ENCODE peak calls at places on chromosomes 4 and X, in five cellular contexts. I, V, L, X and E are unnamed samples.

GRCh38 chr4:105998210-105998609 is 102.9 kb downstream of the NPNT start:
- DNase-seq in I (no peak), V (no peak), L (no peak), X (peak), E (no peak)

GRCh38 chr4:134328741-134329140 is 127.2 kb upstream of the PABPC4L start:
- DNase-seq in I (no peak), V (no peak), L (no peak), X (peak), E (no peak)

GRCh38 chr4:140047017-140047640 is 106.9 kb downstream of the MAML3 start:
- DNase-seq in I (no peak), V (no peak), L (no peak), X (no peak), E (no peak)

GRCh38 chrX:128518508-128518907 is 466.3 kb upstream of the ACTRT1 start:
- DNase-seq in I (no peak), V (no peak), L (no peak), X (no peak), E (no peak)

GRCh38 chr4:54077812-54078211 is 13.4 kb upstream of the CHIC2 start:
- DNase-seq in I (no peak), V (no peak), L (no peak), X (no peak), E (no peak)

GRCh38 chrX:147537172-147537571 is 374.5 kb upstream of the FMR1 start:
- DNase-seq in I (no peak), V (no peak), L (no peak), X (no peak), E (no peak)

GRCh38 chr4:173346074-173346473 is 11.9 kb upstream of the HMGB2 start:
- DNase-seq in I (no peak), V (no peak), L (no peak), X (no peak), E (no peak)

GRCh38 chrX:1451676-1452496 is 823 bp downstream of the ASMTL start:
- DNase-seq in I (peak), V (peak), L (peak), X (no peak), E (peak)

GRCh38 chr4:84648185-84648584 is 65.3 kb downstream of the CDS1 start:
- DNase-seq in I (no peak), V (no peak), L (no peak), X (no peak), E (no peak)

GRCh38 chrX:8237718-8238117 is 66.7 kb upstream of the VCX2 start:
- DNase-seq in I (no peak), V (no peak), L (no peak), X (no peak), E (no peak)

GRCh38 chr4:94758700-94759399 is 1.1 kb downstream of the BMPR1B start:
- DNase-seq in I (no peak), V (no peak), L (no peak), X (no peak), E (no peak)

GRCh38 chrX:53714580-53715335 is 28.2 kb upstream of the HUWE1 start:
- DNase-seq in I (no peak), V (peak), L (no peak), X (peak), E (no peak)

GRCh38 chr4:182831376-182831775 is 85.8 kb downstream of the DCTD start:
- DNase-seq in I (no peak), V (no peak), L (no peak), X (no peak), E (no peak)

GRCh38 chrX:63128509-63128908 is 222.6 kb downstream of the SPIN4 start:
- DNase-seq in I (no peak), V (no peak), L (no peak), X (peak), E (no peak)

GRCh38 chrX:1883772-1884171 is 268.9 kb downstream of the ASMT start:
- DNase-seq in I (no peak), V (no peak), L (no peak), X (no peak), E (no peak)

GRCh38 chr4:176539785-176540175 is 220.0 kb downstream of the SPCS3 start:
- DNase-seq in I (no peak), V (no peak), L (no peak), X (no peak), E (no peak)

GRCh38 chrX:47221756-47222155 is 3.3 kb downstream of the CDK16 start:
- DNase-seq in I (no peak), V (no peak), L (no peak), X (no peak), E (no peak)

GRCh38 chrX:66408507-66408906 is 230.4 kb downstream of the EDA2R start:
- DNase-seq in I (no peak), V (no peak), L (no peak), X (peak), E (no peak)

GRCh38 chr4:536351-536972 is 37.5 kb downstream of the PIGG start:
- DNase-seq in I (no peak), V (no peak), L (no peak), X (no peak), E (peak)

GRCh38 chrX:17291998-17292658 is 82.9 kb upstream of the NHS start:
- DNase-seq in I (peak), V (no peak), L (no peak), X (no peak), E (no peak)

GRCh38 chrX:132594129-132594528 is 105.3 kb upstream of the MBNL3 start:
- DNase-seq in I (no peak), V (no peak), L (no peak), X (no peak), E (no peak)

GRCh38 chrX:154426916-154427792 is 1.3 kb upstream of the ATP6AP1 start:
- DNase-seq in I (no peak), V (no peak), L (no peak), X (no peak), E (no peak)

GRCh38 chr4:154194649-154195048 is 296.9 kb downstream of the DCHS2 start:
- DNase-seq in I (no peak), V (no peak), L (no peak), X (no peak), E (no peak)

GRCh38 chr4:158051401-158052235 is 121.2 kb downstream of the GASK1B start:
- DNase-seq in I (peak), V (no peak), L (no peak), X (no peak), E (no peak)

GRCh38 chrX:24153175-24153795 is 3.8 kb downstream of the ZFX start:
- DNase-seq in I (peak), V (no peak), L (no peak), X (peak), E (no peak)

GRCh38 chrX:87468941-87469340 is 48.7 kb upstream of the KLHL4 start:
- DNase-seq in I (no peak), V (no peak), L (no peak), X (peak), E (no peak)

GRCh38 chr4:73735231-73735630 is 5.1 kb upstream of the CXCL8 start:
- DNase-seq in I (no peak), V (no peak), L (no peak), X (peak), E (no peak)

GRCh38 chr4:151256134-151256533 is 20.8 kb upstream of the PRSS48 start:
- DNase-seq in I (no peak), V (no peak), L (no peak), X (no peak), E (no peak)

GRCh38 chr4:151247395-151247794 is 29.6 kb upstream of the PRSS48 start:
- DNase-seq in I (no peak), V (no peak), L (no peak), X (no peak), E (no peak)

GRCh38 chr4:151250706-151251105 is 26.3 kb upstream of the PRSS48 start:
- DNase-seq in I (no peak), V (no peak), L (no peak), X (no peak), E (no peak)

GRCh38 chr4:151248519-151248918 is 28.4 kb upstream of the PRSS48 start:
- DNase-seq in I (no peak), V (no peak), L (no peak), X (no peak), E (no peak)

GRCh38 chr4:151251922-151252321 is 25.0 kb upstream of the PRSS48 start:
- DNase-seq in I (no peak), V (no peak), L (no peak), X (no peak), E (no peak)
- TF ChIP-seq POLR2A in I (no peak), V (no peak), L (no peak), X (no peak), E (no peak)

DNA sequence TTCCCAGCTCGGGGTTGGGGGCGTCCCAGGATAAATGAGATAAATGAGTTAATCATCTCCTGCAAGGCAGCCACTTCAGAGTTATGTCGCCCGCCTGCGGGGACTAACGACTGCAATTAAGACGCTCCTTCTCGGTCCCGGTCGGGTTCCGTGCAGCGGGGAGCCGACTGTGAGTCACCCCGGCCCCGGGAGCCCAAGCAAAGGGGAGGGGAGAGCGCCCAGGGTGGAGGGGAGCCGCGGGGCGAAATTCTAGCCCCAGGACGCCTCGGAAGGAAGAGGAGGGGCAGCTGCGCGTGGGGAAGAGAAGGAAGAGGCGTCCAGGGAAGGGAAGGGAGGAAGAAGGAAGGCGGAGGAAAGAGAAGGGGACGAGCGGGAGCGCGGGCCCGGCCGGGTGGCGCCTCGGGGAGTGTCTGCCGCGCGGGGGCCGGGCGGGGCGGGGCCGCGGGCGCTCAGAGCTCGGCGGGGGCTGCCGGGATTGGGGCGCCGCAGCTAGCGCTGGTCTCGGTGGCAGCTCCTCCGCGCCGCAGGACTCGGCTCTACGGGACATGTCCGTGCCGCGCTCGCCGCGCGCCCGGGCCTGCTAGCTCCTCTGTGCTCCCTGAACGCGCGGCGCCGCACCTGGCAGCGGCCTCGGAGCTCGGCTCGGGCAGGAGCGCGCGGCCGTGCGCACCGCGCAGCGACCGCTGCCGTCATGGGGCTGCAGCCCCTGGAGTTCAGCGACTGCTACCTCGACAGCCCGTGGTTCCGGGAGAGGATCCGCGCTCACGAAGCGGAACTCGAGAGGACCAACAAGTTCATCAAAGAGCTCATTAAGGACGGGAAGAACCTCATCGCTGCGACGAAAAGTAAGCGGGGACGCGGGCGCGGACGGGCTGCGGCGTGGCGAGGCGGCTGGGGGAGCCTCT is at the start of gene ARHGAP10:
- DNase-seq in I (peak), V (peak), L (peak), X (peak), E (peak)
- TF ChIP-seq POLR2AphosphoS5 in I (peak), V (no peak), L (peak), X (no peak), E (no peak)

GRCh38 chr4:26273308-26273980 is 47.4 kb upstream of the RBPJ start:
- DNase-seq in I (peak), V (no peak), L (no peak), X (no peak), E (no peak)

GRCh38 chr4:26272654-26273307 is 48.0 kb upstream of the RBPJ start:
- DNase-seq in I (no peak), V (no peak), L (no peak), X (no peak), E (no peak)

GRCh38 chr4:26271703-26272102 is 49.1 kb upstream of the RBPJ start:
- DNase-seq in I (no peak), V (no peak), L (no peak), X (no peak), E (no peak)

GRCh38 chr4:26279446-26279845 is 41.4 kb upstream of the RBPJ start:
- DNase-seq in I (no peak), V (no peak), L (no peak), X (no peak), E (no peak)

DNA sequence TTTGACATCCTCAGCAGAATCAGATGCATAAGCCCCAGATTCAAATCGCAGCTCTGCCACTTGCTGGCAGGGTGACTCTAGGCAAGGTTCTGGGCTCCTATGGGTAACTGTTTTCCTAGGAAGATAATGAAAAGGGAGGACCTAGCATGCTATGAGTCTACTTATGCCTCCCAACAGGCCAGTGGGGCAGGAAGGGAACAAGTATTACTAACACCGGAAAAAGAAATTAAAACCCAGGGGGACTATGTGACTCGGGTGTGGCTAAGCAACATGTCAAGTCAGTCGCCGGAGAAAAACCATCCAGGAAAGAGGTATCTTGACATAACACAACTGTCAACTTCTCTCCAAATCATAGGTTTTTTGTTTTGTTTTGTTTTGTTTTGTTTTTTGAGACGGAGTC is 45.6 kb upstream of the RBPJ start:
- DNase-seq in I (no peak), V (no peak), L (no peak), X (no peak), E (no peak)
- H3K27ac ChIP-seq in I (no peak), V (no peak), L (no peak), X (no peak), E (no peak)

GRCh38 chr4:2950221-2950989 is 12.8 kb downstream of the NOP14 start:
- DNase-seq in I (peak), V (no peak), L (no peak), X (no peak), E (no peak)

GRCh38 chr4:2953496-2953895 is 9.7 kb downstream of the NOP14 start:
- DNase-seq in I (no peak), V (no peak), L (no peak), X (no peak), E (no peak)

GRCh38 chr4:2949782-2950125 is 13.5 kb downstream of the NOP14 start:
- DNase-seq in I (peak), V (no peak), L (no peak), X (no peak), E (no peak)

GRCh38 chr4:2958446-2958845 is 4.8 kb downstream of the NOP14 start:
- DNase-seq in I (no peak), V (no peak), L (no peak), X (no peak), E (no peak)

GRCh38 chr4:2954358-2955185 is 8.6 kb downstream of the NOP14 start:
- DNase-seq in I (no peak), V (no peak), L (no peak), X (peak), E (no peak)
- TF ChIP-seq POLR2A in I (no peak), V (no peak), L (no peak), X (no peak), E (no peak)

GRCh38 chr4:28443786-28444412 is 1583.3 kb downstream of the STIM2 start:
- DNase-seq in I (no peak), V (no peak), L (no peak), X (no peak), E (no peak)
- TF ChIP-seq POLR2AphosphoS5 in I (no peak), V (no peak), L (no peak), X (no peak), E (no peak)

GRCh38 chr4:184281231-184282139 is 63.8 kb upstream of the ENPP6 start:
- DNase-seq in I (no peak), V (peak), L (peak), X (no peak), E (no peak)

GRCh38 chr4:184282251-184282713 is 64.6 kb upstream of the ENPP6 start:
- DNase-seq in I (no peak), V (peak), L (peak), X (no peak), E (no peak)

GRCh38 chr4:184279496-184280082 is 61.9 kb upstream of the ENPP6 start:
- DNase-seq in I (no peak), V (no peak), L (peak), X (no peak), E (no peak)

GRCh38 chr4:184280104-184280503 is 62.4 kb upstream of the ENPP6 start:
- DNase-seq in I (no peak), V (no peak), L (peak), X (no peak), E (no peak)

GRCh38 chr4:184280591-184281071 is 63.0 kb upstream of the ENPP6 start:
- DNase-seq in I (no peak), V (peak), L (peak), X (no peak), E (no peak)
- H3K27ac ChIP-seq in I (no peak), V (no peak), L (no peak), X (no peak), E (no peak)

GRCh38 chr4:86960557-86960959 is 25.7 kb downstream of the AFF1 start:
- DNase-seq in I (no peak), V (no peak), L (no peak), X (peak), E (no peak)

GRCh38 chr4:86963697-86964096 is 28.9 kb downstream of the AFF1 start:
- DNase-seq in I (no peak), V (no peak), L (no peak), X (peak), E (no peak)

GRCh38 chr4:86959588-86960500 is 25.0 kb downstream of the AFF1 start:
- DNase-seq in I (no peak), V (no peak), L (no peak), X (no peak), E (no peak)

GRCh38 chr4:86961103-86961502 is 26.3 kb downstream of the AFF1 start:
- DNase-seq in I (no peak), V (no peak), L (no peak), X (no peak), E (no peak)

DNA sequence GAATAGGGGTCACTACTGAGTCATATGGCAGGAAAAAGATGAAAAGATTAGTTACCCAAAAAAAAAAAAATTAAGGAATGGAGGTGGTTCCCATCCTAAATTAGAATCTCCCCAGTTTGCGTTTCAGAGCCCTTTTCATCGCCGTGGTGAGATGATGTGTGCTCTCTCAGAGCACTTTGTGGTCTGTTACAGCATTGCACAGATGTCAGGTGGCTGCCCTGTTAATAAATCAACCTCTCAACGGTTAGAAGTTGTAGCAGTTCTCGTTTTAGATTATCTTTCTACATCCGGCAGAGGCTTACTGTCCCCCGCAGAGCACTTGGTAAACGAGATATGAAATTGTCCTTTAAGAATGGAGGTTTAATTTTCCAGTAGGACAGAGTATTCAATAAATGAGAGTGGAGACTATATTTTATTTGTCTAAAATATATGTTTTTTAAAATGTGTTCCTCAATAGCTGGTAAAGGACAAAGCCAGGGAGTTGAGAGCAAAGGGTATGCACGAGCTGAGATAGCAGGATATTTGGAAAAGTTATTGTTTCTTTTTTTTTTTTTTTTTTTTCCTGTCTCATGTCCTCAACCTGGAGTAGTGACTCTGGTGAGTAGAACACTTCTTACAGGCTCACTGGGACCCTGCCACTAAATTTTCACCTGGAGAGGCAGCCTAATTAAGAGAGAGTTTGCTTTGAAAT is 26.9 kb downstream of the AFF1 start:
- DNase-seq in I (no peak), V (peak), L (no peak), X (peak), E (no peak)
- TF ChIP-seq POLR2A in I (no peak), V (no peak), L (no peak), X (no peak), E (no peak)

DNA sequence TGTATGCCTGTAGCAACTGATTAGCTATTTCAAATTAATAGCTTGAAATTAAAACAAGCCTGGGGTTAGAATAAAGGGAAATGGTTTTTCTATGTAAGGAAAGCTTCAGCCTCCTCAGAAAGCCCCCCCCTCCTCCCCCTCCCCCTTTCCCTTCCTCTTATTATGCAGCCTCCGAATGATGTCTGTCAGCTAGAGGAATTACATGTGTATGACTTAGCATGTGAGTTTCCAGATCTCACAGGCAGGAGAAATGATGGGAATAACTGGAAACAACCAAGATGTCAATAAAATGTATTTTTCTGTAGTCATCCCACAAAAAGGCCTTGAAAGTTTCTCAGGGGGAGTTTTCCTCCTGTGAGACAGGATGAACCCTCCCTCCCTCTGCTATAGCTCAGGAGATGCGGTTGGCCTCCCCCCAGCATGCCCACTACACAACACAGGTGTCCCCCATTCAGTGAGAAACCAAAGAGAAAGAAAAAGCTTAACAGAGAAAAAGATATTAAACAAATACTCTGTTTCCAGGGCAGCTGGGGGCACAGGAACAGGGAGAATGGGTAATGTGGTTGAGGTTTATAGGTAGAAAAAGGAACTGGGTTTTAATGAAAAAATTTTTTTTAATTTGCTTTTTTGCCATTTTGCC is 41.4 kb upstream of the RASGEF1B start:
- DNase-seq in I (no peak), V (no peak), L (no peak), X (no peak), E (no peak)
- TF ChIP-seq POLR2AphosphoS5 in I (no peak), V (no peak), L (no peak), X (no peak), E (no peak)